ENCODE peak calls at places on chromosomes 4 and X, in seven cellular contexts. One of them, this sample, is unnamed.

GRCh38 chr4:82128355-82128754 is 245.4 kb downstream of the HNRNPD start:
- DNase-seq in cardiac muscle cell: no peak
- DNase-seq in aorta: no peak
- DNase-seq in HCT116: no peak
- DNase-seq in H1: no peak
- DNase-seq in NCI-H1092: no peak
- DNase-seq in stimulated activated CD8-positive, alpha-beta memory T cell treated with anti-CD3 and anti-CD28 coated beads, Interleukin-7, amount 100 ng/mL, for 24 hours: no peak
- DNase-seq in this sample: no peak

GRCh38 chr4:18398661-18399060 is 377.1 kb upstream of the LCORL start:
- DNase-seq in cardiac muscle cell: no peak
- DNase-seq in stimulated activated CD8-positive, alpha-beta memory T cell treated with anti-CD3 and anti-CD28 coated beads, Interleukin-7, amount 100 ng/mL, for 24 hours: no peak
- DNase-seq in H1: no peak
- DNase-seq in aorta: no peak
- DNase-seq in HCT116: no peak
- DNase-seq in NCI-H1092: peak; percentile 7
- DNase-seq in this sample: no peak

GRCh38 chr4:40210776-40211175 is 13.9 kb downstream of the RHOH start:
- DNase-seq in stimulated activated CD8-positive, alpha-beta memory T cell treated with anti-CD3 and anti-CD28 coated beads, Interleukin-7, amount 100 ng/mL, for 24 hours: no peak
- DNase-seq in H1: no peak
- DNase-seq in aorta: no peak
- DNase-seq in NCI-H1092: no peak
- DNase-seq in cardiac muscle cell: no peak
- DNase-seq in HCT116: no peak
- DNase-seq in this sample: no peak

GRCh38 chr4:155383541-155383940 is 6.8 kb upstream of the MAP9 start:
- DNase-seq in aorta: no peak
- DNase-seq in HCT116: no peak
- DNase-seq in NCI-H1092: no peak
- DNase-seq in stimulated activated CD8-positive, alpha-beta memory T cell treated with anti-CD3 and anti-CD28 coated beads, Interleukin-7, amount 100 ng/mL, for 24 hours: no peak
- DNase-seq in cardiac muscle cell: no peak
- DNase-seq in H1: no peak
- DNase-seq in this sample: no peak

GRCh38 chr4:2082627-2083026 is 23.5 kb downstream of the NAT8L start:
- DNase-seq in H1: no peak
- DNase-seq in NCI-H1092: no peak
- DNase-seq in HCT116: no peak
- DNase-seq in cardiac muscle cell: no peak
- DNase-seq in stimulated activated CD8-positive, alpha-beta memory T cell treated with anti-CD3 and anti-CD28 coated beads, Interleukin-7, amount 100 ng/mL, for 24 hours: no peak
- DNase-seq in aorta: no peak
- DNase-seq in this sample: no peak

GRCh38 chr4:7156273-7157139 is 35.8 kb upstream of the SORCS2 start:
- DNase-seq in NCI-H1092: no peak
- DNase-seq in HCT116: no peak
- DNase-seq in cardiac muscle cell: peak; percentile 61
- DNase-seq in H1: no peak
- DNase-seq in stimulated activated CD8-positive, alpha-beta memory T cell treated with anti-CD3 and anti-CD28 coated beads, Interleukin-7, amount 100 ng/mL, for 24 hours: no peak
- DNase-seq in aorta: no peak
- DNase-seq in this sample: peak; percentile 31

GRCh38 chr4:147354994-147355393 is 125.9 kb upstream of the EDNRA start:
- DNase-seq in cardiac muscle cell: no peak
- DNase-seq in stimulated activated CD8-positive, alpha-beta memory T cell treated with anti-CD3 and anti-CD28 coated beads, Interleukin-7, amount 100 ng/mL, for 24 hours: no peak
- DNase-seq in HCT116: no peak
- DNase-seq in aorta: no peak
- DNase-seq in NCI-H1092: no peak
- DNase-seq in H1: no peak
- DNase-seq in this sample: no peak

GRCh38 chr4:180751009-180751408 is 1492.2 kb upstream of the TENM3 start:
- DNase-seq in stimulated activated CD8-positive, alpha-beta memory T cell treated with anti-CD3 and anti-CD28 coated beads, Interleukin-7, amount 100 ng/mL, for 24 hours: no peak
- DNase-seq in HCT116: no peak
- DNase-seq in aorta: no peak
- DNase-seq in cardiac muscle cell: peak; percentile 1
- DNase-seq in NCI-H1092: no peak
- DNase-seq in H1: no peak
- DNase-seq in this sample: no peak

GRCh38 chr4:29805245-29805644 is 914.9 kb upstream of the PCDH7 start:
- DNase-seq in cardiac muscle cell: no peak
- DNase-seq in H1: no peak
- DNase-seq in aorta: no peak
- DNase-seq in HCT116: peak; percentile 13
- DNase-seq in stimulated activated CD8-positive, alpha-beta memory T cell treated with anti-CD3 and anti-CD28 coated beads, Interleukin-7, amount 100 ng/mL, for 24 hours: no peak
- DNase-seq in NCI-H1092: no peak
- DNase-seq in this sample: no peak

GRCh38 chrX:108322243-108322642 is 116.0 kb downstream of the COL4A6 start:
- DNase-seq in H1: no peak
- DNase-seq in cardiac muscle cell: no peak
- DNase-seq in HCT116: no peak
- DNase-seq in stimulated activated CD8-positive, alpha-beta memory T cell treated with anti-CD3 and anti-CD28 coated beads, Interleukin-7, amount 100 ng/mL, for 24 hours: no peak
- DNase-seq in aorta: no peak
- DNase-seq in NCI-H1092: no peak
- DNase-seq in this sample: no peak

GRCh38 chr4:1541449-1542225 is 135.4 kb upstream of the NKX1-1 start:
- DNase-seq in H1: no peak
- DNase-seq in aorta: no peak
- DNase-seq in stimulated activated CD8-positive, alpha-beta memory T cell treated with anti-CD3 and anti-CD28 coated beads, Interleukin-7, amount 100 ng/mL, for 24 hours: no peak
- DNase-seq in HCT116: no peak
- DNase-seq in NCI-H1092: no peak
- DNase-seq in cardiac muscle cell: no peak
- DNase-seq in this sample: no peak

GRCh38 chrX:19863237-19864223 is 23.9 kb downstream of the SH3KBP1 start:
- DNase-seq in cardiac muscle cell: no peak
- DNase-seq in stimulated activated CD8-positive, alpha-beta memory T cell treated with anti-CD3 and anti-CD28 coated beads, Interleukin-7, amount 100 ng/mL, for 24 hours: no peak
- DNase-seq in HCT116: no peak
- DNase-seq in H1: no peak
- DNase-seq in NCI-H1092: no peak
- DNase-seq in aorta: no peak
- DNase-seq in this sample: no peak

GRCh38 chr4:115918149-115918548 is 804.7 kb upstream of the NDST4 start:
- DNase-seq in stimulated activated CD8-positive, alpha-beta memory T cell treated with anti-CD3 and anti-CD28 coated beads, Interleukin-7, amount 100 ng/mL, for 24 hours: no peak
- DNase-seq in HCT116: no peak
- DNase-seq in aorta: no peak
- DNase-seq in H1: no peak
- DNase-seq in cardiac muscle cell: no peak
- DNase-seq in NCI-H1092: no peak
- DNase-seq in this sample: no peak

GRCh38 chrX:132226169-132226568 is 6.9 kb upstream of the RAP2C start:
- DNase-seq in cardiac muscle cell: peak; percentile 35
- DNase-seq in HCT116: no peak
- DNase-seq in stimulated activated CD8-positive, alpha-beta memory T cell treated with anti-CD3 and anti-CD28 coated beads, Interleukin-7, amount 100 ng/mL, for 24 hours: no peak
- DNase-seq in NCI-H1092: no peak
- DNase-seq in aorta: no peak
- DNase-seq in H1: no peak
- DNase-seq in this sample: no peak

GRCh38 chr4:26369132-26370036 is 48.6 kb downstream of the RBPJ start:
- DNase-seq in aorta: no peak
- DNase-seq in HCT116: no peak
- DNase-seq in stimulated activated CD8-positive, alpha-beta memory T cell treated with anti-CD3 and anti-CD28 coated beads, Interleukin-7, amount 100 ng/mL, for 24 hours: no peak
- DNase-seq in NCI-H1092: no peak
- DNase-seq in cardiac muscle cell: peak; percentile 5
- DNase-seq in H1: no peak
- DNase-seq in this sample: no peak

GRCh38 chrX:121642415-121642814 is 595.0 kb downstream of the GLUD2 start:
- DNase-seq in cardiac muscle cell: peak; percentile 25
- DNase-seq in NCI-H1092: no peak
- DNase-seq in aorta: no peak
- DNase-seq in stimulated activated CD8-positive, alpha-beta memory T cell treated with anti-CD3 and anti-CD28 coated beads, Interleukin-7, amount 100 ng/mL, for 24 hours: no peak
- DNase-seq in HCT116: no peak
- DNase-seq in H1: no peak
- DNase-seq in this sample: no peak

GRCh38 chr4:47550899-47551548 is 65.9 kb downstream of the ATP10D start:
- DNase-seq in aorta: no peak
- DNase-seq in cardiac muscle cell: no peak
- DNase-seq in stimulated activated CD8-positive, alpha-beta memory T cell treated with anti-CD3 and anti-CD28 coated beads, Interleukin-7, amount 100 ng/mL, for 24 hours: no peak
- DNase-seq in NCI-H1092: no peak
- DNase-seq in H1: no peak
- DNase-seq in HCT116: no peak
- DNase-seq in this sample: no peak

GRCh38 chr4:42710329-42710728 is 53.4 kb upstream of the ATP8A1 start:
- DNase-seq in stimulated activated CD8-positive, alpha-beta memory T cell treated with anti-CD3 and anti-CD28 coated beads, Interleukin-7, amount 100 ng/mL, for 24 hours: no peak
- DNase-seq in aorta: no peak
- DNase-seq in HCT116: no peak
- DNase-seq in H1: no peak
- DNase-seq in cardiac muscle cell: no peak
- DNase-seq in NCI-H1092: no peak
- DNase-seq in this sample: no peak

GRCh38 chrX:122135070-122135469 is 1049.0 kb upstream of the GRIA3 start:
- DNase-seq in HCT116: no peak
- DNase-seq in cardiac muscle cell: no peak
- DNase-seq in stimulated activated CD8-positive, alpha-beta memory T cell treated with anti-CD3 and anti-CD28 coated beads, Interleukin-7, amount 100 ng/mL, for 24 hours: no peak
- DNase-seq in aorta: no peak
- DNase-seq in NCI-H1092: no peak
- DNase-seq in H1: no peak
- DNase-seq in this sample: no peak

GRCh38 chr4:127469575-127470289 is 163.0 kb upstream of the INTU start:
- DNase-seq in cardiac muscle cell: no peak
- DNase-seq in H1: no peak
- DNase-seq in aorta: no peak
- DNase-seq in stimulated activated CD8-positive, alpha-beta memory T cell treated with anti-CD3 and anti-CD28 coated beads, Interleukin-7, amount 100 ng/mL, for 24 hours: no peak
- DNase-seq in HCT116: no peak
- DNase-seq in NCI-H1092: no peak
- DNase-seq in this sample: no peak

GRCh38 chr4:55553442-55553841 is 6.7 kb upstream of the CLOCK start:
- DNase-seq in NCI-H1092: no peak
- DNase-seq in stimulated activated CD8-positive, alpha-beta memory T cell treated with anti-CD3 and anti-CD28 coated beads, Interleukin-7, amount 100 ng/mL, for 24 hours: no peak
- DNase-seq in H1: no peak
- DNase-seq in cardiac muscle cell: peak; percentile 67
- DNase-seq in HCT116: no peak
- DNase-seq in aorta: no peak
- DNase-seq in this sample: peak; percentile 11

GRCh38 chr4:121096629-121097028 is 24.3 kb upstream of the NDNF start:
- DNase-seq in H1: no peak
- DNase-seq in cardiac muscle cell: peak; percentile 58
- DNase-seq in HCT116: peak; percentile 24
- DNase-seq in aorta: no peak
- DNase-seq in stimulated activated CD8-positive, alpha-beta memory T cell treated with anti-CD3 and anti-CD28 coated beads, Interleukin-7, amount 100 ng/mL, for 24 hours: no peak
- DNase-seq in NCI-H1092: no peak
- DNase-seq in this sample: peak; percentile 23

GRCh38 chr4:52234539-52235174 is 183.6 kb downstream of the SPATA18 start:
- DNase-seq in aorta: no peak
- DNase-seq in H1: no peak
- DNase-seq in HCT116: peak; percentile 41
- DNase-seq in cardiac muscle cell: peak; percentile 61
- DNase-seq in NCI-H1092: peak; percentile 55
- DNase-seq in stimulated activated CD8-positive, alpha-beta memory T cell treated with anti-CD3 and anti-CD28 coated beads, Interleukin-7, amount 100 ng/mL, for 24 hours: no peak
- DNase-seq in this sample: peak; percentile 85

GRCh38 chrX:84248226-84248625 is 60.2 kb upstream of the RPS6KA6 start:
- DNase-seq in aorta: no peak
- DNase-seq in H1: no peak
- DNase-seq in NCI-H1092: no peak
- DNase-seq in HCT116: no peak
- DNase-seq in stimulated activated CD8-positive, alpha-beta memory T cell treated with anti-CD3 and anti-CD28 coated beads, Interleukin-7, amount 100 ng/mL, for 24 hours: no peak
- DNase-seq in cardiac muscle cell: peak; percentile 33
- DNase-seq in this sample: no peak

GRCh38 chrX:44344194-44344593 is 722 bp upstream of the EFHC2 start:
- DNase-seq in aorta: peak; percentile 72
- DNase-seq in H1: no peak
- DNase-seq in NCI-H1092: no peak
- DNase-seq in HCT116: no peak
- DNase-seq in cardiac muscle cell: no peak
- DNase-seq in stimulated activated CD8-positive, alpha-beta memory T cell treated with anti-CD3 and anti-CD28 coated beads, Interleukin-7, amount 100 ng/mL, for 24 hours: no peak
- DNase-seq in this sample: no peak

GRCh38 chr4:13536607-13537006 is 7.7 kb downstream of the NKX3-2 start:
- DNase-seq in NCI-H1092: no peak
- DNase-seq in HCT116: no peak
- DNase-seq in H1: no peak
- DNase-seq in cardiac muscle cell: no peak
- DNase-seq in aorta: no peak
- DNase-seq in stimulated activated CD8-positive, alpha-beta memory T cell treated with anti-CD3 and anti-CD28 coated beads, Interleukin-7, amount 100 ng/mL, for 24 hours: no peak
- DNase-seq in this sample: no peak

GRCh38 chr4:177964061-177964460 is 521.8 kb upstream of the AGA start:
- DNase-seq in cardiac muscle cell: no peak
- DNase-seq in H1: no peak
- DNase-seq in stimulated activated CD8-positive, alpha-beta memory T cell treated with anti-CD3 and anti-CD28 coated beads, Interleukin-7, amount 100 ng/mL, for 24 hours: no peak
- DNase-seq in NCI-H1092: no peak
- DNase-seq in HCT116: no peak
- DNase-seq in aorta: no peak
- DNase-seq in this sample: no peak

GRCh38 chr4:55358668-55359067 is 12.6 kb downstream of the SRD5A3 start:
- DNase-seq in HCT116: peak; percentile 50
- DNase-seq in cardiac muscle cell: peak; percentile 71
- DNase-seq in aorta: no peak
- DNase-seq in H1: no peak
- DNase-seq in stimulated activated CD8-positive, alpha-beta memory T cell treated with anti-CD3 and anti-CD28 coated beads, Interleukin-7, amount 100 ng/mL, for 24 hours: no peak
- DNase-seq in NCI-H1092: no peak
- DNase-seq in this sample: no peak

GRCh38 chr4:4875147-4875546 is 15.7 kb downstream of the MSX1 start:
- DNase-seq in aorta: no peak
- DNase-seq in cardiac muscle cell: no peak
- DNase-seq in NCI-H1092: no peak
- DNase-seq in HCT116: no peak
- DNase-seq in H1: no peak
- DNase-seq in stimulated activated CD8-positive, alpha-beta memory T cell treated with anti-CD3 and anti-CD28 coated beads, Interleukin-7, amount 100 ng/mL, for 24 hours: no peak
- DNase-seq in this sample: no peak

GRCh38 chr4:41176357-41176756 is 38.0 kb downstream of the APBB2 start:
- DNase-seq in cardiac muscle cell: peak; percentile 70
- DNase-seq in aorta: no peak
- DNase-seq in NCI-H1092: no peak
- DNase-seq in HCT116: no peak
- DNase-seq in stimulated activated CD8-positive, alpha-beta memory T cell treated with anti-CD3 and anti-CD28 coated beads, Interleukin-7, amount 100 ng/mL, for 24 hours: no peak
- DNase-seq in H1: no peak
- DNase-seq in this sample: no peak

GRCh38 chr4:44646151-44646550 is 5.3 kb downstream of the YIPF7 start:
- DNase-seq in stimulated activated CD8-positive, alpha-beta memory T cell treated with anti-CD3 and anti-CD28 coated beads, Interleukin-7, amount 100 ng/mL, for 24 hours: no peak
- DNase-seq in aorta: no peak
- DNase-seq in HCT116: no peak
- DNase-seq in H1: no peak
- DNase-seq in NCI-H1092: no peak
- DNase-seq in cardiac muscle cell: no peak
- DNase-seq in this sample: no peak

GRCh38 chr4:24433515-24434192 is 150.7 kb downstream of the DHX15 start:
- DNase-seq in H1: no peak
- DNase-seq in stimulated activated CD8-positive, alpha-beta memory T cell treated with anti-CD3 and anti-CD28 coated beads, Interleukin-7, amount 100 ng/mL, for 24 hours: no peak
- DNase-seq in aorta: no peak
- DNase-seq in NCI-H1092: no peak
- DNase-seq in cardiac muscle cell: no peak
- DNase-seq in HCT116: no peak
- DNase-seq in this sample: peak; percentile 78

GRCh38 chr4:113445286-113445685 is 316.3 kb downstream of the CAMK2D start:
- DNase-seq in HCT116: no peak
- DNase-seq in aorta: peak; percentile 75
- DNase-seq in stimulated activated CD8-positive, alpha-beta memory T cell treated with anti-CD3 and anti-CD28 coated beads, Interleukin-7, amount 100 ng/mL, for 24 hours: no peak
- DNase-seq in cardiac muscle cell: peak; percentile 98
- DNase-seq in NCI-H1092: no peak
- DNase-seq in H1: no peak
- DNase-seq in this sample: no peak

GRCh38 chrX:108022491-108023089 is 22.3 kb upstream of the VSIG1 start:
- DNase-seq in NCI-H1092: no peak
- DNase-seq in cardiac muscle cell: no peak
- DNase-seq in H1: no peak
- DNase-seq in aorta: no peak
- DNase-seq in HCT116: no peak
- DNase-seq in stimulated activated CD8-positive, alpha-beta memory T cell treated with anti-CD3 and anti-CD28 coated beads, Interleukin-7, amount 100 ng/mL, for 24 hours: no peak
- DNase-seq in this sample: no peak

GRCh38 chr4:2793920-2794706 is 1.2 kb downstream of the SH3BP2 start:
- DNase-seq in NCI-H1092: no peak
- DNase-seq in stimulated activated CD8-positive, alpha-beta memory T cell treated with anti-CD3 and anti-CD28 coated beads, Interleukin-7, amount 100 ng/mL, for 24 hours: no peak
- DNase-seq in aorta: peak; percentile 75
- DNase-seq in H1: no peak
- DNase-seq in HCT116: no peak
- DNase-seq in cardiac muscle cell: peak; percentile 75
- DNase-seq in this sample: no peak

GRCh38 chr4:146488495-146489174 is 33.1 kb downstream of the SLC10A7 start:
- DNase-seq in NCI-H1092: no peak
- DNase-seq in HCT116: no peak
- DNase-seq in H1: no peak
- DNase-seq in aorta: no peak
- DNase-seq in stimulated activated CD8-positive, alpha-beta memory T cell treated with anti-CD3 and anti-CD28 coated beads, Interleukin-7, amount 100 ng/mL, for 24 hours: no peak
- DNase-seq in cardiac muscle cell: peak; percentile 87
- DNase-seq in this sample: no peak

GRCh38 chr4:1994935-1995334 is 13.8 kb downstream of the NELFA start:
- DNase-seq in aorta: no peak
- DNase-seq in H1: no peak
- DNase-seq in stimulated activated CD8-positive, alpha-beta memory T cell treated with anti-CD3 and anti-CD28 coated beads, Interleukin-7, amount 100 ng/mL, for 24 hours: no peak
- DNase-seq in HCT116: no peak
- DNase-seq in NCI-H1092: no peak
- DNase-seq in cardiac muscle cell: no peak
- DNase-seq in this sample: no peak

GRCh38 chrX:39427492-39428289 is 626.4 kb downstream of the MID1IP1 start:
- DNase-seq in cardiac muscle cell: peak; percentile 21
- DNase-seq in HCT116: no peak
- DNase-seq in stimulated activated CD8-positive, alpha-beta memory T cell treated with anti-CD3 and anti-CD28 coated beads, Interleukin-7, amount 100 ng/mL, for 24 hours: no peak
- DNase-seq in H1: no peak
- DNase-seq in NCI-H1092: no peak
- DNase-seq in aorta: no peak
- DNase-seq in this sample: no peak